ENCODE peak calls at places on chromosome 18, in six cellular contexts. One of them, this sample, is unnamed.

GRCh38 chr18:13237073-13237472 is 18.5 kb downstream of the LDLRAD4 start:
- DNase-seq in GM04504: no peak
- DNase-seq in SK-MEL-5: no peak
- DNase-seq in AG09319: no peak
- DNase-seq in T-cell: no peak
- DNase-seq in stimulated activated CD8-positive, alpha-beta memory T cell treated with anti-CD3 and anti-CD28 coated beads, Interleukin-12 subunit alpha, Interleukin-12 subunit beta, amount 100 ng/mL, for 1 hour: no peak
- DNase-seq in this sample: no peak

GRCh38 chr18:34767601-34768027 is 57.5 kb downstream of the DTNA start:
- DNase-seq in AG09319: peak
- DNase-seq in GM04504: peak
- DNase-seq in stimulated activated CD8-positive, alpha-beta memory T cell treated with anti-CD3 and anti-CD28 coated beads, Interleukin-12 subunit alpha, Interleukin-12 subunit beta, amount 100 ng/mL, for 1 hour: no peak
- DNase-seq in T-cell: no peak
- DNase-seq in SK-MEL-5: no peak
- DNase-seq in this sample: no peak

GRCh38 chr18:59718108-59719057 is 21.2 kb upstream of the CCBE1 start:
- DNase-seq in SK-MEL-5: no peak
- DNase-seq in AG09319: peak
- DNase-seq in GM04504: peak
- DNase-seq in stimulated activated CD8-positive, alpha-beta memory T cell treated with anti-CD3 and anti-CD28 coated beads, Interleukin-12 subunit alpha, Interleukin-12 subunit beta, amount 100 ng/mL, for 1 hour: no peak
- DNase-seq in T-cell: no peak
- DNase-seq in this sample: peak

GRCh38 chr18:49690307-49690706 is 123.0 kb downstream of the ACAA2 start:
- DNase-seq in SK-MEL-5: no peak
- DNase-seq in stimulated activated CD8-positive, alpha-beta memory T cell treated with anti-CD3 and anti-CD28 coated beads, Interleukin-12 subunit alpha, Interleukin-12 subunit beta, amount 100 ng/mL, for 1 hour: no peak
- DNase-seq in GM04504: peak
- DNase-seq in T-cell: no peak
- DNase-seq in AG09319: peak
- DNase-seq in this sample: peak

GRCh38 chr18:34624551-34624950 is 85.5 kb upstream of the DTNA start:
- DNase-seq in GM04504: no peak
- DNase-seq in SK-MEL-5: no peak
- DNase-seq in T-cell: no peak
- DNase-seq in stimulated activated CD8-positive, alpha-beta memory T cell treated with anti-CD3 and anti-CD28 coated beads, Interleukin-12 subunit alpha, Interleukin-12 subunit beta, amount 100 ng/mL, for 1 hour: no peak
- DNase-seq in AG09319: no peak
- DNase-seq in this sample: no peak

GRCh38 chr18:9810994-9811393 is 74.8 kb upstream of the TXNDC2 start:
- DNase-seq in AG09319: no peak
- DNase-seq in T-cell: no peak
- DNase-seq in GM04504: no peak
- DNase-seq in SK-MEL-5: no peak
- DNase-seq in stimulated activated CD8-positive, alpha-beta memory T cell treated with anti-CD3 and anti-CD28 coated beads, Interleukin-12 subunit alpha, Interleukin-12 subunit beta, amount 100 ng/mL, for 1 hour: no peak
- DNase-seq in this sample: no peak

GRCh38 chr18:74378179-74378682 is 62.6 kb downstream of the C18orf63 start:
- DNase-seq in SK-MEL-5: peak
- DNase-seq in stimulated activated CD8-positive, alpha-beta memory T cell treated with anti-CD3 and anti-CD28 coated beads, Interleukin-12 subunit alpha, Interleukin-12 subunit beta, amount 100 ng/mL, for 1 hour: no peak
- DNase-seq in T-cell: peak
- DNase-seq in AG09319: no peak
- DNase-seq in GM04504: no peak
- DNase-seq in this sample: no peak

GRCh38 chr18:8706545-8706980 is 1.2 kb downstream of the MTCL1 start:
- DNase-seq in GM04504: no peak
- DNase-seq in T-cell: no peak
- DNase-seq in stimulated activated CD8-positive, alpha-beta memory T cell treated with anti-CD3 and anti-CD28 coated beads, Interleukin-12 subunit alpha, Interleukin-12 subunit beta, amount 100 ng/mL, for 1 hour: no peak
- DNase-seq in SK-MEL-5: no peak
- DNase-seq in AG09319: no peak
- DNase-seq in this sample: no peak

GRCh38 chr18:28766721-28767120 is 589.8 kb upstream of the CDH2 start:
- DNase-seq in GM04504: no peak
- DNase-seq in AG09319: no peak
- DNase-seq in stimulated activated CD8-positive, alpha-beta memory T cell treated with anti-CD3 and anti-CD28 coated beads, Interleukin-12 subunit alpha, Interleukin-12 subunit beta, amount 100 ng/mL, for 1 hour: no peak
- DNase-seq in T-cell: no peak
- DNase-seq in SK-MEL-5: no peak
- DNase-seq in this sample: no peak

GRCh38 chr18:36450264-36450663 is 152.8 kb downstream of the FHOD3 start:
- DNase-seq in AG09319: no peak
- DNase-seq in stimulated activated CD8-positive, alpha-beta memory T cell treated with anti-CD3 and anti-CD28 coated beads, Interleukin-12 subunit alpha, Interleukin-12 subunit beta, amount 100 ng/mL, for 1 hour: no peak
- DNase-seq in GM04504: no peak
- DNase-seq in T-cell: no peak
- DNase-seq in SK-MEL-5: no peak
- DNase-seq in this sample: no peak

GRCh38 chr18:51575171-51575570 is 377.7 kb upstream of the MEX3C start:
- DNase-seq in GM04504: no peak
- DNase-seq in AG09319: no peak
- DNase-seq in stimulated activated CD8-positive, alpha-beta memory T cell treated with anti-CD3 and anti-CD28 coated beads, Interleukin-12 subunit alpha, Interleukin-12 subunit beta, amount 100 ng/mL, for 1 hour: no peak
- DNase-seq in SK-MEL-5: no peak
- DNase-seq in T-cell: no peak
- DNase-seq in this sample: no peak

GRCh38 chr18:58186258-58186948 is 142.4 kb downstream of the NEDD4L start:
- DNase-seq in T-cell: no peak
- DNase-seq in stimulated activated CD8-positive, alpha-beta memory T cell treated with anti-CD3 and anti-CD28 coated beads, Interleukin-12 subunit alpha, Interleukin-12 subunit beta, amount 100 ng/mL, for 1 hour: no peak
- DNase-seq in SK-MEL-5: peak
- DNase-seq in AG09319: no peak
- DNase-seq in GM04504: no peak
- DNase-seq in this sample: peak

GRCh38 chr18:54881229-54881753 is 53.0 kb downstream of the RAB27B start:
- DNase-seq in stimulated activated CD8-positive, alpha-beta memory T cell treated with anti-CD3 and anti-CD28 coated beads, Interleukin-12 subunit alpha, Interleukin-12 subunit beta, amount 100 ng/mL, for 1 hour: no peak
- DNase-seq in SK-MEL-5: no peak
- DNase-seq in T-cell: no peak
- DNase-seq in GM04504: no peak
- DNase-seq in AG09319: no peak
- DNase-seq in this sample: no peak

GRCh38 chr18:57519668-57520424 is 66.7 kb downstream of the FECH start:
- DNase-seq in SK-MEL-5: no peak
- DNase-seq in stimulated activated CD8-positive, alpha-beta memory T cell treated with anti-CD3 and anti-CD28 coated beads, Interleukin-12 subunit alpha, Interleukin-12 subunit beta, amount 100 ng/mL, for 1 hour: no peak
- DNase-seq in GM04504: no peak
- DNase-seq in T-cell: no peak
- DNase-seq in AG09319: no peak
- DNase-seq in this sample: no peak

GRCh38 chr18:7681261-7681660 is 114.1 kb downstream of the PTPRM start:
- DNase-seq in stimulated activated CD8-positive, alpha-beta memory T cell treated with anti-CD3 and anti-CD28 coated beads, Interleukin-12 subunit alpha, Interleukin-12 subunit beta, amount 100 ng/mL, for 1 hour: no peak
- DNase-seq in SK-MEL-5: no peak
- DNase-seq in AG09319: no peak
- DNase-seq in T-cell: no peak
- DNase-seq in GM04504: no peak
- DNase-seq in this sample: no peak

GRCh38 chr18:27839141-27839540 is 337.8 kb downstream of the CDH2 start:
- DNase-seq in AG09319: no peak
- DNase-seq in T-cell: no peak
- DNase-seq in stimulated activated CD8-positive, alpha-beta memory T cell treated with anti-CD3 and anti-CD28 coated beads, Interleukin-12 subunit alpha, Interleukin-12 subunit beta, amount 100 ng/mL, for 1 hour: no peak
- DNase-seq in GM04504: peak
- DNase-seq in SK-MEL-5: no peak
- DNase-seq in this sample: peak

GRCh38 chr18:57802166-57802868 is 798 bp downstream of the ATP8B1 start:
- DNase-seq in AG09319: no peak
- DNase-seq in stimulated activated CD8-positive, alpha-beta memory T cell treated with anti-CD3 and anti-CD28 coated beads, Interleukin-12 subunit alpha, Interleukin-12 subunit beta, amount 100 ng/mL, for 1 hour: no peak
- DNase-seq in T-cell: no peak
- DNase-seq in SK-MEL-5: no peak
- DNase-seq in GM04504: no peak
- DNase-seq in this sample: no peak

GRCh38 chr18:8771930-8772329 is 66.6 kb downstream of the MTCL1 start:
- DNase-seq in AG09319: peak
- DNase-seq in GM04504: no peak
- DNase-seq in stimulated activated CD8-positive, alpha-beta memory T cell treated with anti-CD3 and anti-CD28 coated beads, Interleukin-12 subunit alpha, Interleukin-12 subunit beta, amount 100 ng/mL, for 1 hour: no peak
- DNase-seq in SK-MEL-5: peak
- DNase-seq in T-cell: no peak
- DNase-seq in this sample: no peak

GRCh38 chr18:45617284-45617683 is 2.0 kb downstream of the SLC14A2 start:
- DNase-seq in AG09319: peak
- DNase-seq in GM04504: peak
- DNase-seq in SK-MEL-5: no peak
- DNase-seq in stimulated activated CD8-positive, alpha-beta memory T cell treated with anti-CD3 and anti-CD28 coated beads, Interleukin-12 subunit alpha, Interleukin-12 subunit beta, amount 100 ng/mL, for 1 hour: no peak
- DNase-seq in T-cell: no peak
- DNase-seq in this sample: peak

GRCh38 chr18:6816154-6816553 is 86.6 kb downstream of the ARHGAP28 start:
- DNase-seq in stimulated activated CD8-positive, alpha-beta memory T cell treated with anti-CD3 and anti-CD28 coated beads, Interleukin-12 subunit alpha, Interleukin-12 subunit beta, amount 100 ng/mL, for 1 hour: no peak
- DNase-seq in AG09319: no peak
- DNase-seq in GM04504: no peak
- DNase-seq in T-cell: no peak
- DNase-seq in SK-MEL-5: no peak
- DNase-seq in this sample: no peak

GRCh38 chr18:23990474-23991410 is 23.8 kb upstream of the TTC39C start:
- DNase-seq in T-cell: no peak
- DNase-seq in stimulated activated CD8-positive, alpha-beta memory T cell treated with anti-CD3 and anti-CD28 coated beads, Interleukin-12 subunit alpha, Interleukin-12 subunit beta, amount 100 ng/mL, for 1 hour: no peak
- DNase-seq in GM04504: no peak
- DNase-seq in SK-MEL-5: no peak
- DNase-seq in AG09319: no peak
- DNase-seq in this sample: no peak

GRCh38 chr18:23967321-23968089 is 47.0 kb upstream of the TTC39C start:
- DNase-seq in SK-MEL-5: no peak
- DNase-seq in AG09319: no peak
- DNase-seq in GM04504: no peak
- DNase-seq in stimulated activated CD8-positive, alpha-beta memory T cell treated with anti-CD3 and anti-CD28 coated beads, Interleukin-12 subunit alpha, Interleukin-12 subunit beta, amount 100 ng/mL, for 1 hour: no peak
- DNase-seq in T-cell: no peak
- DNase-seq in this sample: no peak

GRCh38 chr18:39481281-39481680 is 1915.7 kb upstream of the CELF4 start:
- DNase-seq in stimulated activated CD8-positive, alpha-beta memory T cell treated with anti-CD3 and anti-CD28 coated beads, Interleukin-12 subunit alpha, Interleukin-12 subunit beta, amount 100 ng/mL, for 1 hour: no peak
- DNase-seq in SK-MEL-5: no peak
- DNase-seq in GM04504: no peak
- DNase-seq in AG09319: no peak
- DNase-seq in T-cell: no peak
- DNase-seq in this sample: no peak

GRCh38 chr18:7395566-7395965 is 164.7 kb downstream of the LRRC30 start:
- DNase-seq in SK-MEL-5: no peak
- DNase-seq in AG09319: no peak
- DNase-seq in stimulated activated CD8-positive, alpha-beta memory T cell treated with anti-CD3 and anti-CD28 coated beads, Interleukin-12 subunit alpha, Interleukin-12 subunit beta, amount 100 ng/mL, for 1 hour: no peak
- DNase-seq in T-cell: no peak
- DNase-seq in GM04504: no peak
- DNase-seq in this sample: no peak

GRCh38 chr18:56576826-56577573 is 61.4 kb downstream of the TXNL1 start:
- DNase-seq in GM04504: no peak
- DNase-seq in stimulated activated CD8-positive, alpha-beta memory T cell treated with anti-CD3 and anti-CD28 coated beads, Interleukin-12 subunit alpha, Interleukin-12 subunit beta, amount 100 ng/mL, for 1 hour: no peak
- DNase-seq in T-cell: no peak
- DNase-seq in AG09319: no peak
- DNase-seq in SK-MEL-5: no peak
- DNase-seq in this sample: no peak

GRCh38 chr18:49021433-49022129 is 70.8 kb upstream of the SMAD7 start:
- DNase-seq in stimulated activated CD8-positive, alpha-beta memory T cell treated with anti-CD3 and anti-CD28 coated beads, Interleukin-12 subunit alpha, Interleukin-12 subunit beta, amount 100 ng/mL, for 1 hour: no peak
- DNase-seq in SK-MEL-5: peak
- DNase-seq in T-cell: no peak
- DNase-seq in AG09319: no peak
- DNase-seq in GM04504: no peak
- DNase-seq in this sample: peak

This sample was measured in PC-9.